ENCODE peak calls at places on chromosomes 7 and 10, in six cellular contexts. One of them, this sample, is unnamed.

GRCh38 chr10:3874988-3875841 is 90.2 kb upstream of the KLF6 start:
- DNase-seq in HepG2: no peak
- DNase-seq in HCT116: no peak
- DNase-seq in SK-N-SH: no peak
- DNase-seq in H1: no peak
- DNase-seq in K562: no peak
- DNase-seq in this sample: no peak

GRCh38 chr7:27994639-27995038 is 186.0 kb downstream of the JAZF1 start:
- DNase-seq in HepG2: no peak
- DNase-seq in HCT116: no peak
- DNase-seq in SK-N-SH: peak
- DNase-seq in H1: no peak
- DNase-seq in K562: no peak
- DNase-seq in this sample: no peak

GRCh38 chr10:103715430-103715829 is 139.9 kb downstream of the SH3PXD2A start:
- DNase-seq in HepG2: peak
- DNase-seq in HCT116: peak
- DNase-seq in SK-N-SH: no peak
- DNase-seq in H1: no peak
- DNase-seq in K562: no peak
- DNase-seq in this sample: no peak

GRCh38 chr10:126160971-126161630 is 227.2 kb downstream of the ADAM12 start:
- DNase-seq in HepG2: no peak
- DNase-seq in HCT116: peak
- DNase-seq in SK-N-SH: no peak
- DNase-seq in H1: no peak
- DNase-seq in K562: no peak
- DNase-seq in this sample: peak

GRCh38 chr7:18350678-18351077 is 144.9 kb upstream of the HDAC9 start:
- DNase-seq in HepG2: no peak
- DNase-seq in HCT116: no peak
- DNase-seq in SK-N-SH: no peak
- DNase-seq in H1: no peak
- DNase-seq in K562: no peak
- DNase-seq in this sample: no peak

GRCh38 chr7:7537711-7538110 is 2.0 kb upstream of the COL28A1 start:
- DNase-seq in HepG2: no peak
- DNase-seq in HCT116: no peak
- DNase-seq in SK-N-SH: no peak
- DNase-seq in H1: no peak
- DNase-seq in K562: no peak
- DNase-seq in this sample: no peak

GRCh38 chr7:80312139-80312661 is 177.6 kb downstream of the GNAI1 start:
- DNase-seq in HepG2: peak
- DNase-seq in HCT116: no peak
- DNase-seq in SK-N-SH: no peak
- DNase-seq in H1: no peak
- DNase-seq in K562: no peak
- DNase-seq in this sample: no peak

GRCh38 chr7:55130079-55130476 is 111.3 kb downstream of the EGFR start:
- DNase-seq in HepG2: no peak
- DNase-seq in HCT116: no peak
- DNase-seq in SK-N-SH: no peak
- DNase-seq in H1: no peak
- DNase-seq in K562: no peak
- DNase-seq in this sample: peak

GRCh38 chr7:71173955-71174354 is 42.0 kb downstream of the GALNT17 start:
- DNase-seq in HepG2: no peak
- DNase-seq in HCT116: no peak
- DNase-seq in SK-N-SH: no peak
- DNase-seq in H1: no peak
- DNase-seq in K562: no peak
- DNase-seq in this sample: no peak

GRCh38 chr10:49631975-49632374 is 18.1 kb downstream of the CHAT start:
- DNase-seq in HepG2: no peak
- DNase-seq in HCT116: no peak
- DNase-seq in SK-N-SH: no peak
- DNase-seq in H1: no peak
- DNase-seq in K562: no peak
- DNase-seq in this sample: no peak

GRCh38 chr10:28681345-28681763 is 4.0 kb downstream of the BAMBI start:
- DNase-seq in HepG2: no peak
- DNase-seq in HCT116: no peak
- DNase-seq in SK-N-SH: peak
- DNase-seq in H1: no peak
- DNase-seq in K562: no peak
- DNase-seq in this sample: no peak

GRCh38 chr10:132395704-132396494 is 1.1 kb upstream of the PWWP2B start:
- DNase-seq in HepG2: peak
- DNase-seq in HCT116: no peak
- DNase-seq in SK-N-SH: peak
- DNase-seq in H1: peak
- DNase-seq in K562: peak
- DNase-seq in this sample: no peak

GRCh38 chr10:91567815-91568214 is 65.1 kb downstream of the PPP1R3C start:
- DNase-seq in HepG2: no peak
- DNase-seq in HCT116: no peak
- DNase-seq in SK-N-SH: no peak
- DNase-seq in H1: no peak
- DNase-seq in K562: no peak
- DNase-seq in this sample: no peak

GRCh38 chr7:106978425-106979386 is 65.8 kb upstream of the PRKAR2B start:
- DNase-seq in HepG2: no peak
- DNase-seq in HCT116: no peak
- DNase-seq in SK-N-SH: peak
- DNase-seq in H1: no peak
- DNase-seq in K562: peak
- DNase-seq in this sample: no peak

GRCh38 chr7:33946094-33946699 is 40.9 kb downstream of the BMPER start:
- DNase-seq in HepG2: no peak
- DNase-seq in HCT116: no peak
- DNase-seq in SK-N-SH: no peak
- DNase-seq in H1: no peak
- DNase-seq in K562: no peak
- DNase-seq in this sample: no peak

GRCh38 chr10:72276013-72276387 is 2.3 kb downstream of the DDIT4 start:
- DNase-seq in HepG2: no peak
- DNase-seq in HCT116: peak
- DNase-seq in SK-N-SH: no peak
- DNase-seq in H1: no peak
- DNase-seq in K562: no peak
- DNase-seq in this sample: no peak

GRCh38 chr10:98074315-98074911 is 44.0 kb upstream of the CRTAC1 start:
- DNase-seq in HepG2: no peak
- DNase-seq in HCT116: no peak
- DNase-seq in SK-N-SH: no peak
- DNase-seq in H1: no peak
- DNase-seq in K562: peak
- DNase-seq in this sample: peak

GRCh38 chr10:75223507-75223906 is 12.2 kb downstream of the COMTD1 start:
- DNase-seq in HepG2: no peak
- DNase-seq in HCT116: no peak
- DNase-seq in SK-N-SH: no peak
- DNase-seq in H1: no peak
- DNase-seq in K562: no peak
- DNase-seq in this sample: no peak

GRCh38 chr7:43636093-43636492 is 53.2 kb downstream of the STK17A start:
- DNase-seq in HepG2: peak
- DNase-seq in HCT116: no peak
- DNase-seq in SK-N-SH: no peak
- DNase-seq in H1: no peak
- DNase-seq in K562: no peak
- DNase-seq in this sample: no peak

GRCh38 chr10:116000151-116000550 is 272.9 kb downstream of the GFRA1 start:
- DNase-seq in HepG2: no peak
- DNase-seq in HCT116: no peak
- DNase-seq in SK-N-SH: no peak
- DNase-seq in H1: no peak
- DNase-seq in K562: no peak
- DNase-seq in this sample: no peak

GRCh38 chr7:127588697-127589482 is 679 bp downstream of the ARF5 start:
- DNase-seq in HepG2: peak
- DNase-seq in HCT116: peak
- DNase-seq in SK-N-SH: peak
- DNase-seq in H1: peak
- DNase-seq in K562: peak
- DNase-seq in this sample: peak

GRCh38 chr7:10727636-10728035 is 246.0 kb upstream of the PHF14 start:
- DNase-seq in HepG2: no peak
- DNase-seq in HCT116: no peak
- DNase-seq in SK-N-SH: no peak
- DNase-seq in H1: no peak
- DNase-seq in K562: no peak
- DNase-seq in this sample: no peak

GRCh38 chr7:47582748-47583740 is 1.1 kb upstream of the TNS3 start:
- DNase-seq in HepG2: no peak
- DNase-seq in HCT116: no peak
- DNase-seq in SK-N-SH: no peak
- DNase-seq in H1: no peak
- DNase-seq in K562: no peak
- DNase-seq in this sample: no peak

GRCh38 chr7:76515999-76516443 is 5.7 kb downstream of the UPK3B start:
- DNase-seq in HepG2: peak
- DNase-seq in HCT116: no peak
- DNase-seq in SK-N-SH: peak
- DNase-seq in H1: no peak
- DNase-seq in K562: peak
- DNase-seq in this sample: no peak

GRCh38 chr7:120920588-120920987 is 30.0 kb upstream of the ING3 start:
- DNase-seq in HepG2: no peak
- DNase-seq in HCT116: no peak
- DNase-seq in SK-N-SH: peak
- DNase-seq in H1: no peak
- DNase-seq in K562: no peak
- DNase-seq in this sample: no peak

DNA sequence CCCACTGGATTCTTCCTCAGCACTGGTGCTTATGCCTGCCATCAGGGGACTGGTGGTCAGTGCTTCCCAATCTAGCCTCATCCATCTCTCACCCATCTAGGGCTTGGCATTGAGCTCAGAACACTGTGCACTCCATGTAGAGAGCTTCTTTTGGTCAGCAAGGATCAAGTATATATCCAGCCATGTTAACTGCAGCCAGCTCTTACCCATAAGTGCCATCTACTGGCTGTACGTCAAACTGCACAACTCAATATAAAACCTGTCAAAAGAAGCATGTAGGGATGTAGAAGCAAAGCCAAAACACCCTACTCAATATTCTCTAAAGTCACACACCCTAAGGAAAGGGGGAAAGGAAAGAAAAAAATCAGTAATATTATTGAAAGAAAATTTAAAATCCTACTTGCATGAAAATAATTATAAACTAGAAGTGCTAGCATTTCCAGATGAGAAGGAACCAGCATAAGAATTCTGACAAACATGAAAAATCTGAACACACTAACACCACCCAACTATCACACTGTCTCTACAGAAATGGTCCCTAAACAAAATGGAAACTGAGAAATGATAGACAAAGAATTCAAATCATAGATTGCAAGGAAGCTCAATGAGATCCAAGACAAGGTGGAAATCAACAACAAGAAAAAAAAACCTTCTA is 531.1 kb upstream of the STEAP1 start:
- DNase-seq in HepG2: peak
- DNase-seq in HCT116: peak
- DNase-seq in SK-N-SH: peak
- DNase-seq in H1: peak
- DNase-seq in K562: no peak
- DNase-seq in this sample: peak
- TF ChIP-seq JUND in HepG2: no peak
- TF ChIP-seq JUND in HCT116: no peak
- TF ChIP-seq JUND in SK-N-SH: no peak
- TF ChIP-seq JUND in H1: no peak
- TF ChIP-seq JUND in K562: no peak
- TF ChIP-seq JUND in this sample: no peak

DNA sequence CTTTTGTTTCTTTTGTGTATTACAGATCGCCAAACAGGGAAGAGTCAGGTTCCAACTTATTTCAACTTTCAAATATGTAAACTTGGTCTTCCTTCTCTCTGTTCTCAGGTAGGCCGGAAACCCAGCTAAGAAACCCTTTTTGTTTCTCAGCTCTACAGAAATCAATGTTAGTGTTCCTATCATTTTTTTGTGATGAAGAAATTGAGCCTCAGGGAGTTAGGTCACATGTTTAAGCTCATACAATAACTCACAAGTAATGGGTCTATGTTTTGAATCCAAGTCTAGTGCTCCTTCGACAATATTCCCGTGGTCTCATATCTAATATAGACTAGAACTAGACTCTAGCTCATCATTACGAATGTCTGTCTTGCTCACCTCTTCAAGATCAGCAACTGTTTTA is 22.3 kb downstream of the DENND2A start:
- DNase-seq in HepG2: no peak
- DNase-seq in HCT116: no peak
- DNase-seq in SK-N-SH: no peak
- DNase-seq in H1: no peak
- DNase-seq in K562: no peak
- DNase-seq in this sample: no peak
- TF ChIP-seq JUND in HepG2: no peak
- TF ChIP-seq JUND in HCT116: no peak
- TF ChIP-seq JUND in SK-N-SH: no peak
- TF ChIP-seq JUND in H1: no peak
- TF ChIP-seq JUND in K562: no peak
- TF ChIP-seq JUND in this sample: no peak

GRCh38 chr7:92608380-92609322 is 18.5 kb upstream of the FAM133B start:
- DNase-seq in HepG2: no peak
- DNase-seq in HCT116: no peak
- DNase-seq in SK-N-SH: no peak
- DNase-seq in H1: peak
- DNase-seq in K562: peak
- DNase-seq in this sample: no peak
- TF ChIP-seq JUND in HepG2: no peak
- TF ChIP-seq JUND in HCT116: no peak
- TF ChIP-seq JUND in SK-N-SH: no peak
- TF ChIP-seq JUND in H1: no peak
- TF ChIP-seq JUND in K562: no peak
- TF ChIP-seq JUND in this sample: no peak

GRCh38 chr10:77905086-77905735 is 21.3 kb downstream of the DLG5 start:
- DNase-seq in HepG2: no peak
- DNase-seq in HCT116: no peak
- DNase-seq in SK-N-SH: no peak
- DNase-seq in H1: no peak
- DNase-seq in K562: no peak
- DNase-seq in this sample: no peak
- TF ChIP-seq JUND in HepG2: no peak
- TF ChIP-seq JUND in HCT116: no peak
- TF ChIP-seq JUND in SK-N-SH: no peak
- TF ChIP-seq JUND in H1: no peak
- TF ChIP-seq JUND in K562: no peak
- TF ChIP-seq JUND in this sample: no peak

GRCh38 chr10:78405781-78406180 is 372.1 kb downstream of the RPS24 start:
- DNase-seq in HepG2: no peak
- DNase-seq in HCT116: no peak
- DNase-seq in SK-N-SH: no peak
- DNase-seq in H1: no peak
- DNase-seq in K562: no peak
- DNase-seq in this sample: no peak
- TF ChIP-seq JUND in HepG2: no peak
- TF ChIP-seq JUND in HCT116: no peak
- TF ChIP-seq JUND in SK-N-SH: no peak
- TF ChIP-seq JUND in H1: no peak
- TF ChIP-seq JUND in K562: no peak
- TF ChIP-seq JUND in this sample: no peak

This sample was measured in T47D.